ENCODE peak calls at places on chromosomes 13 and 19, in four cellular contexts. F is upper lobe of left lung, K is vagina, I is suprapubic skin. S is an unnamed sample. For H3K9me3, the result is how much of the 10 kb centered on the place peaks cover.

GRCh38 chr19:1266116-1266817 is 2.9 kb upstream of the CIRBP start:
- DNase-seq in F (peak), K (peak), I (peak), S (no peak)

GRCh38 chr19:29861575-29861974 is 49.8 kb downstream of the CCNE1 start:
- DNase-seq in F (no peak), K (no peak), I (no peak), S (no peak)

GRCh38 chr19:18167975-18168645 is 5.5 kb upstream of the IFI30 start:
- DNase-seq in F (peak), K (no peak), I (no peak), S (no peak)

GRCh38 chr19:50909240-50910070 is 1.7 kb downstream of the KLK4 start:
- DNase-seq in F (peak), K (no peak), I (no peak), S (no peak)

GRCh38 chr19:34841780-34842179 is 68.8 kb upstream of the ZNF599 start:
- DNase-seq in F (no peak), K (no peak), I (no peak), S (no peak)

GRCh38 chr13:100549316-100549715 is 39.3 kb downstream of the GGACT start:
- DNase-seq in F (no peak), K (peak), I (no peak), S (no peak)

GRCh38 chr13:100608906-100609305 is 20.3 kb upstream of the GGACT start:
- DNase-seq in F (no peak), K (no peak), I (no peak), S (no peak)

GRCh38 chr19:4061683-4062575 is 4.8 kb downstream of the ZBTB7A start:
- DNase-seq in F (peak), K (peak), I (no peak), S (no peak)

GRCh38 chr19:3152431-3152780 is 16.6 kb downstream of the GNA15 start:
- DNase-seq in F (no peak), K (no peak), I (no peak), S (no peak)

GRCh38 chr13:36447501-36447900 is 15.2 kb downstream of the CCNA1 start:
- DNase-seq in F (no peak), K (no peak), I (no peak), S (no peak)

GRCh38 chr19:13864513-13865242 is 12.3 kb upstream of the NANOS3 start:
- DNase-seq in F (no peak), K (no peak), I (no peak), S (no peak)

GRCh38 chr19:37098570-37098969 is 20.3 kb downstream of the ZNF420 start:
- DNase-seq in F (no peak), K (no peak), I (no peak), S (no peak)
- H3K9me3 ChIP-seq in F (half or more), K (half or more), I (under half), S (under half)

GRCh38 chr19:56668676-56669075 is 2.9 kb downstream of the ZNF835 start:
- DNase-seq in F (no peak), K (no peak), I (peak), S (no peak)
- TF ChIP-seq POLR2AphosphoS5 in F (no peak), K (no peak), I (no peak), S (no peak)

GRCh38 chr13:96772426-96772825 is 221.8 kb downstream of the OXGR1 start:
- DNase-seq in F (no peak), K (no peak), I (no peak), S (no peak)

GRCh38 chr13:96769874-96770273 is 224.4 kb downstream of the OXGR1 start:
- DNase-seq in F (no peak), K (no peak), I (no peak), S (no peak)

GRCh38 chr13:96771501-96772367 is 222.5 kb downstream of the OXGR1 start:
- DNase-seq in F (no peak), K (no peak), I (no peak), S (no peak)

GRCh38 chr13:96766311-96766710 is 228.0 kb downstream of the OXGR1 start:
- DNase-seq in F (no peak), K (no peak), I (no peak), S (no peak)

GRCh38 chr13:96768524-96768923 is 225.8 kb downstream of the OXGR1 start:
- DNase-seq in F (no peak), K (no peak), I (no peak), S (no peak)
- H3K4me3 ChIP-seq in F (no peak), K (no peak), I (no peak), S (no peak)

DNA sequence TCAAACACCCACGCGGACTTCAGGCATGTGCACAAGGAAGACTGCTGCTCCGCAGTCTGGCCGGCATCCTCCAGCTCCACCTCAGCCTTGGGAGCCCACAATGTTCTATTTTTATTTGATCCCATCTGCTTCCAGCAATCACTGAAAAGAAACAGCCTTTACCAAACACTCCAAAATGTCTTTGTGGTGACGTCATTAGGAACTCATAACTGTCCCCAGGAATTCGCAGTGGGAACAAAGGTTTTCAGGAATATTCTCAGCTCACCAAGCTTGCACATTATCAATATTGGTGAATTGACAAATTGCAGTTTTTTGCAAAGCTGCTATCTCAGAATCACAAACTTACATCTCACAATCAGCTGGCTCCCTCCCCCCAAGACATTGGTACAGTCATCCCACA is 15.2 kb upstream of the ZNF841 start:
- DNase-seq in F (no peak), K (no peak), I (no peak), S (no peak)
- H3K9me3 ChIP-seq in F (half or more), K (under half), I (half or more), S (under half)

GRCh38 chr19:54352041-54352440 is 12.7 kb downstream of the LAIR1 start:
- DNase-seq in F (no peak), K (no peak), I (no peak), S (no peak)
- TF ChIP-seq POLR2AphosphoS5 in F (no peak), K (no peak), I (no peak), S (no peak)

GRCh38 chr13:77002590-77003190 is 10.8 kb downstream of the CLN5 start:
- DNase-seq in F (no peak), K (no peak), I (no peak), S (no peak)
- H3K4me3 ChIP-seq in F (no peak), K (no peak), I (no peak), S (peak)

DNA sequence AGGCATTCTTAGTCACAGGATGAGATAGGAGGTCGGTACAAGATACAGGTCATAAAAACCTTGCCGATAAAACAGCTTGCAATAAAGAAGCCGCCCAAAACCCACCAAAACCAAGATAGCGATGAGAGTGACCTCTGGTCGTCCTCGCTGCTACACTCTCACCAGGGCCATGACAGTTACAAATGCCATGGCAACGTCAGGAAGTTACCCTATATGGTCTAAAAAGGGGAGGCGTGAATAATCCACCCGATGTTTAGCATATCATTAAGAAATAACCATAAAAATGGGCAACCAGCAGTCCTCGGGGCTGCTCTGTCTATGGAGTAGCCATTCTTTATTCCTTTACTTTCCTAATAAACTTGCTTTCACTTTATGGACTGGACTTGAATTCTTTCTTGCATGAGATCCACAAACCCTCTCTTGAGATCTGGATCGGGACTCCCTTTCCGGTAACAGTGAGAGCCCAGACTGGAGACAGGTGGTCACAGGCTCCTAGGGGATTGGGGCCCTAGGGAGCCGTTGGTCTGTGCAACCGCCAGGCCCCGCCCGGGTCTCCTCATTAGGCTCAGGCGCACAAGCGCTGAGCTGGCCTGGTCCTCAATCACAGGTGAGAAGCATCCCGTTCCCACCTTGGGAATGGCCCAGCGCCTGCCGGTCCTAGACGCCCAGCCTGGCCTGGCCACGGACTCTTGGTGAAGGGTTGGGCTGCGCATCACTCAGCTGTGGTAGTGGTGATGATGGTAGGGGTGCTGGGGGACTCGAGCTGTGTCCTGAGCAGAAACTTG is 10.9 kb upstream of the ZNF544 start:
- DNase-seq in F (no peak), K (no peak), I (no peak), S (no peak)
- H3K9me3 ChIP-seq in F (half or more), K (half or more), I (half or more), S (under half)

S was measured in SK-N-MC.